ENCODE peak calls at places on chromosome 20, in five cellular contexts. One of them, this sample, is unnamed.

GRCh38 chr20:37944456-37944981 is 41.6 kb downstream of the VSTM2L start:
- DNase-seq in A549: no peak
- DNase-seq in PC-9: no peak
- DNase-seq in left lung: no peak
- DNase-seq in stomach: peak
- DNase-seq in this sample: peak

GRCh38 chr20:57802877-57803717 is 93.3 kb upstream of the PMEPA1 start:
- DNase-seq in A549: no peak
- DNase-seq in PC-9: no peak
- DNase-seq in left lung: no peak
- DNase-seq in stomach: no peak
- DNase-seq in this sample: no peak

GRCh38 chr20:59391975-59392374 is 91.6 kb downstream of the EDN3 start:
- DNase-seq in A549: no peak
- DNase-seq in PC-9: no peak
- DNase-seq in left lung: no peak
- DNase-seq in stomach: no peak
- DNase-seq in this sample: no peak

GRCh38 chr20:55540486-55540885 is 464.8 kb downstream of the CBLN4 start:
- DNase-seq in A549: no peak
- DNase-seq in PC-9: no peak
- DNase-seq in left lung: no peak
- DNase-seq in stomach: no peak
- DNase-seq in this sample: no peak

GRCh38 chr20:62321521-62321948 is 18.7 kb downstream of the ADRM1 start:
- DNase-seq in A549: peak
- DNase-seq in PC-9: peak
- DNase-seq in left lung: no peak
- DNase-seq in stomach: no peak
- DNase-seq in this sample: no peak

GRCh38 chr20:51318058-51318960 is 224.2 kb downstream of the NFATC2 start:
- DNase-seq in A549: peak
- DNase-seq in PC-9: peak
- DNase-seq in left lung: no peak
- DNase-seq in stomach: peak
- DNase-seq in this sample: no peak

GRCh38 chr20:63264519-63264918 is 8.1 kb upstream of the ARFGAP1 start:
- DNase-seq in A549: no peak
- DNase-seq in PC-9: no peak
- DNase-seq in left lung: no peak
- DNase-seq in stomach: no peak
- DNase-seq in this sample: no peak

GRCh38 chr20:53867741-53868351 is 202.5 kb downstream of the BCAS1 start:
- DNase-seq in A549: no peak
- DNase-seq in PC-9: no peak
- DNase-seq in left lung: no peak
- DNase-seq in stomach: no peak
- DNase-seq in this sample: no peak

GRCh38 chr20:57043091-57043490 is 223.3 kb downstream of the BMP7 start:
- DNase-seq in A549: no peak
- DNase-seq in PC-9: no peak
- DNase-seq in left lung: no peak
- DNase-seq in stomach: no peak
- DNase-seq in this sample: no peak

GRCh38 chr20:4722571-4722970 is 862 bp downstream of the PRND start:
- DNase-seq in A549: no peak
- DNase-seq in PC-9: no peak
- DNase-seq in left lung: no peak
- DNase-seq in stomach: no peak
- DNase-seq in this sample: no peak

GRCh38 chr20:59171986-59172385 is 8.4 kb downstream of the ZNF831 start:
- DNase-seq in A549: no peak
- DNase-seq in PC-9: no peak
- DNase-seq in left lung: no peak
- DNase-seq in stomach: no peak
- DNase-seq in this sample: no peak

GRCh38 chr20:19867074-19867473 is 109.0 kb downstream of the RIN2 start:
- DNase-seq in A549: no peak
- DNase-seq in PC-9: no peak
- DNase-seq in left lung: no peak
- DNase-seq in stomach: no peak
- DNase-seq in this sample: no peak

GRCh38 chr20:59585714-59586404 is 18.5 kb upstream of the PHACTR3 start:
- DNase-seq in A549: no peak
- DNase-seq in PC-9: no peak
- DNase-seq in left lung: no peak
- DNase-seq in stomach: no peak
- DNase-seq in this sample: no peak

GRCh38 chr20:17985388-17986018 is 16.7 kb downstream of the MGME1 start:
- DNase-seq in A549: no peak
- DNase-seq in PC-9: no peak
- DNase-seq in left lung: no peak
- DNase-seq in stomach: no peak
- DNase-seq in this sample: no peak

GRCh38 chr20:18001131-18001921 is 32.5 kb downstream of the MGME1 start:
- DNase-seq in A549: peak
- DNase-seq in PC-9: peak
- DNase-seq in left lung: peak
- DNase-seq in stomach: peak
- DNase-seq in this sample: peak

GRCh38 chr20:63416631-63417030 is 55.5 kb upstream of the CHRNA4 start:
- DNase-seq in A549: no peak
- DNase-seq in PC-9: no peak
- DNase-seq in left lung: no peak
- DNase-seq in stomach: no peak
- DNase-seq in this sample: no peak

GRCh38 chr20:53793783-53794383 is 200.2 kb upstream of the ZNF217 start:
- DNase-seq in A549: no peak
- DNase-seq in PC-9: no peak
- DNase-seq in left lung: no peak
- DNase-seq in stomach: no peak
- DNase-seq in this sample: no peak

GRCh38 chr20:51326241-51326819 is 216.2 kb downstream of the NFATC2 start:
- DNase-seq in A549: peak
- DNase-seq in PC-9: no peak
- DNase-seq in left lung: no peak
- DNase-seq in stomach: peak
- DNase-seq in this sample: no peak

GRCh38 chr20:36825374-36826104 is 50.4 kb upstream of the TLDC2 start:
- DNase-seq in A549: no peak
- DNase-seq in PC-9: no peak
- DNase-seq in left lung: no peak
- DNase-seq in stomach: no peak
- DNase-seq in this sample: no peak

GRCh38 chr20:16803965-16804792 is 56.0 kb downstream of the OTOR start:
- DNase-seq in A549: peak
- DNase-seq in PC-9: peak
- DNase-seq in left lung: peak
- DNase-seq in stomach: peak
- DNase-seq in this sample: no peak

GRCh38 chr20:24531202-24531601 is 61.8 kb downstream of the SYNDIG1 start:
- DNase-seq in A549: no peak
- DNase-seq in PC-9: no peak
- DNase-seq in left lung: no peak
- DNase-seq in stomach: no peak
- DNase-seq in this sample: peak

GRCh38 chr20:12660918-12661317 is 347.9 kb upstream of the SPTLC3 start:
- DNase-seq in A549: no peak
- DNase-seq in PC-9: no peak
- DNase-seq in left lung: no peak
- DNase-seq in stomach: no peak
- DNase-seq in this sample: peak

GRCh38 chr20:50286609-50287008 is 96.0 kb downstream of the CEBPB start:
- DNase-seq in A549: peak
- DNase-seq in PC-9: peak
- DNase-seq in left lung: no peak
- DNase-seq in stomach: no peak
- DNase-seq in this sample: no peak

GRCh38 chr20:17613328-17614175 is 43.7 kb downstream of the DSTN start:
- DNase-seq in A549: no peak
- DNase-seq in PC-9: no peak
- DNase-seq in left lung: no peak
- DNase-seq in stomach: peak
- DNase-seq in this sample: peak

GRCh38 chr20:2468581-2469407 is 1.8 kb downstream of the SNRPB start:
- DNase-seq in A549: no peak
- DNase-seq in PC-9: no peak
- DNase-seq in left lung: no peak
- DNase-seq in stomach: no peak
- DNase-seq in this sample: peak
- H3K4me3 ChIP-seq in A549: peak
- H3K4me3 ChIP-seq in PC-9: peak
- H3K4me3 ChIP-seq in left lung: no peak
- H3K4me3 ChIP-seq in stomach: peak
- H3K4me3 ChIP-seq in this sample: peak

DNA sequence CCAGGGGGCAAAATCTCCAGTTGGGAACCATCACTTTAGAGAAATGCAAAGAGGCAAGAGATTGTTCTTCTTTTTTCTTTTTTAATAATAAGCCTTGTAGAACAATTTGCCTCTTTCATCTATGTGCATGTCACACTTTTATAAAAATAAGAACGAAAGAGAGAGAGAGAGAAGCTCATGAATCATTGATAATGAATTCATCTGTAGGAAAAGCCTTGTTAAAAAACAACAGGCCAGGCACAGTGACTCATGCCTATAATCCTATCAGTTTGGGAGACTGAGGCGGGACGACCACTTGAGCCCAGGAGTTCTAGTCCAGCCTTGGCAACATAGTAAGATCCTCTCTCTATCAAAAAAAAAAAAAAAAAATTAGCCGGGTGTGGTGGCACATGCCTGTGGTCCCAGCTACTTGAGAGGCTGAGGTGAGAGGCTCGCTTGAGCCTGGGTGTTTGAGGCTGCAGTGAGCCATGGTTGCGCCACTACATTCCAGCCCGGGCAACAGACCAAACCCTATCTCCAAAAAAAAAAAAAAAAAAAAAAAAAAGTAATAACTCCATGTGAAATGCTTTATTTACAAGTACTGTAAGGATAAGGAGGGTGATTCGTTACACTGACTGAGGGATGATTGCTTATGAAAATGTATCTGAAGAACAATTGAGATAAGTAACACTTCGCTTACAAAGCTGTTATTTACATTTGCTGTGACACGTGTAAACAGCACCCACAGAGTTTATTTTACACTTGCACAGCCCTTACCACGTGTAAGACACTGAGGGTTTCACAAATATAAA is 6.0 kb downstream of the CCN5 start:
- DNase-seq in A549: peak
- DNase-seq in PC-9: peak
- DNase-seq in left lung: peak
- DNase-seq in stomach: peak
- DNase-seq in this sample: no peak
- H3K27ac ChIP-seq in A549: peak
- H3K27ac ChIP-seq in PC-9: peak
- H3K27ac ChIP-seq in left lung: peak
- H3K27ac ChIP-seq in stomach: peak
- H3K27ac ChIP-seq in this sample: peak

GRCh38 chr20:40686434-40686882 is 2.6 kb downstream of the MAFB start:
- DNase-seq in A549: no peak
- DNase-seq in PC-9: no peak
- DNase-seq in left lung: no peak
- DNase-seq in stomach: no peak
- DNase-seq in this sample: no peak
- H3K4me3 ChIP-seq in A549: no peak
- H3K4me3 ChIP-seq in PC-9: no peak
- H3K4me3 ChIP-seq in left lung: peak
- H3K4me3 ChIP-seq in stomach: peak
- H3K4me3 ChIP-seq in this sample: peak

GRCh38 chr20:60762386-60762785 is 489.7 kb upstream of the CDH4 start:
- DNase-seq in A549: no peak
- DNase-seq in PC-9: no peak
- DNase-seq in left lung: no peak
- DNase-seq in stomach: no peak
- DNase-seq in this sample: peak
- H3K27ac ChIP-seq in A549: no peak
- H3K27ac ChIP-seq in PC-9: no peak
- H3K27ac ChIP-seq in left lung: no peak
- H3K27ac ChIP-seq in stomach: no peak
- H3K27ac ChIP-seq in this sample: no peak

DNA sequence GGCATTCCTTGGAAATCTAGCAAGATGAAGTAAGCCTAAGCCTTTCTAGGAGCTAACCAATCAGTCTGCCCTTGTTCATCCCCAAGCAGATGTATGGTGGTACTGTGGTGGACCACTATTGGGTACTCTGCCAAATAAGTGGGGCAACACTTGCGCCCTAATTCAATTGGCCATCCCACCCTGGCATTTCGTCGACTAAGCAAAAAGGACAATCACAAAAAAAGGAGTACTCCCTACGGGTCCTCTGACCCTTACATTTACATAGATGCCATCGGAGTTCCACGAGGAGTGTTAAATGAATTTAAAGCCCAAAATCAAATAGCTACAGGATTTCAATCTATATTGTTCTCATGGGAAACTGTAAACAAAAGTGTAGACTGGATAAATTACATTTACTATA is 19.5 kb downstream of the CHD6 start:
- DNase-seq in A549: no peak
- DNase-seq in PC-9: no peak
- DNase-seq in left lung: no peak
- DNase-seq in stomach: no peak
- DNase-seq in this sample: no peak
- H3K4me3 ChIP-seq in A549: no peak
- H3K4me3 ChIP-seq in PC-9: no peak
- H3K4me3 ChIP-seq in left lung: no peak
- H3K4me3 ChIP-seq in stomach: no peak
- H3K4me3 ChIP-seq in this sample: no peak

GRCh38 chr20:263701-264100 is 6.2 kb downstream of the DEFB132 start:
- DNase-seq in A549: no peak
- DNase-seq in PC-9: no peak
- DNase-seq in left lung: no peak
- DNase-seq in stomach: no peak
- DNase-seq in this sample: no peak
- H3K27ac ChIP-seq in A549: no peak
- H3K27ac ChIP-seq in PC-9: no peak
- H3K27ac ChIP-seq in left lung: no peak
- H3K27ac ChIP-seq in stomach: no peak
- H3K27ac ChIP-seq in this sample: no peak

DNA sequence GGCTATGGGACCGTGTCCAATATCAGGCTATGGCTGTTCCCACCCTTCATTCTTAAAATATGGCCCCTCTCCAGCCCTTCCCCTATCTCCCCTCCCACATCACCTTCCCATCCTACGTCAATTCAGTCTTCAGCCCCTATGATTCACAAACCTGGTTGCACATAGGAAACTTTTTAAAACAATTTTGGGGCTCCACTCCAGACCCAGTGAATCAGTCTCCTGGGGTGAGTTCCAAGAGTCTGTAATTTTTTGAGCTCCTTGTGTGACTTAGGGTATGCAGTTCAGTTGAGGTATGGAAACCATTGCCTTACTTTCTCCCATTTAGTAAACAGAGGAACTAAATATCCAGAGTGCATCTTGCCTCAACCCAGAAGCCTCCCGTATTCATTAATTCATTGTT is 5.5 kb downstream of the HNF4A start:
- DNase-seq in A549: no peak
- DNase-seq in PC-9: no peak
- DNase-seq in left lung: no peak
- DNase-seq in stomach: no peak
- DNase-seq in this sample: no peak
- H3K4me3 ChIP-seq in A549: no peak
- H3K4me3 ChIP-seq in PC-9: no peak
- H3K4me3 ChIP-seq in left lung: no peak
- H3K4me3 ChIP-seq in stomach: no peak
- H3K4me3 ChIP-seq in this sample: no peak

GRCh38 chr20:33882481-33882880 is 71.3 kb downstream of the CHMP4B start:
- DNase-seq in A549: no peak
- DNase-seq in PC-9: no peak
- DNase-seq in left lung: no peak
- DNase-seq in stomach: no peak
- DNase-seq in this sample: no peak
- H3K27ac ChIP-seq in A549: no peak
- H3K27ac ChIP-seq in PC-9: no peak
- H3K27ac ChIP-seq in left lung: no peak
- H3K27ac ChIP-seq in stomach: no peak
- H3K27ac ChIP-seq in this sample: no peak

This sample was measured in esophagus muscularis mucosa.